ENCODE peak calls at places on chromosomes 7 and 10, in six cellular contexts. E is stomach, B is breast epithelium, J is prostate gland, Z is IMR-90, N is A549. S is an unnamed sample.

GRCh38 chr10:55500931-55501559 is 700.0 kb upstream of the PCDH15 start:
- DNase-seq in J (no peak), Z (no peak), N (no peak), E (no peak), B (no peak), S (no peak)

GRCh38 chr10:85612378-85612775 is 754.2 kb downstream of the GRID1 start:
- DNase-seq in J (no peak), N (no peak), E (no peak), B (no peak), Z (no peak), S (peak; percentile 56)

GRCh38 chr10:28818645-28819036 is 141.3 kb downstream of the BAMBI start:
- DNase-seq in Z (no peak), B (no peak), E (no peak), J (peak; percentile 43), N (no peak), S (no peak)

GRCh38 chr10:56109454-56109853 is 251.6 kb downstream of the ZWINT start:
- DNase-seq in E (no peak), Z (no peak), B (no peak), N (no peak), J (no peak), S (no peak)

GRCh38 chr10:88389456-88389855 is 193.7 kb downstream of the RNLS start:
- DNase-seq in J (peak; percentile 39), E (no peak), Z (peak; percentile 73), N (no peak), B (no peak), S (peak; percentile 55)

GRCh38 chr10:88089498-88089897 is 226.1 kb downstream of the PTEN start:
- DNase-seq in J (peak; percentile 9), E (peak; percentile 80), B (no peak), N (no peak), Z (no peak), S (no peak)

GRCh38 chr7:26858229-26858568 is 6.2 kb downstream of the SKAP2 start:
- DNase-seq in B (no peak), E (no peak), J (no peak), Z (peak; percentile 5), N (no peak), S (no peak)

GRCh38 chr7:102471791-102472125 is 7.0 kb downstream of the POLR2J start:
- DNase-seq in J (no peak), E (no peak), B (peak; percentile 45), Z (no peak), N (no peak), S (no peak)

GRCh38 chr10:44010873-44011602 is 362.4 kb upstream of the ZNF32 start:
- DNase-seq in J (no peak), E (no peak), Z (peak; percentile 12), B (no peak), N (no peak), S (no peak)

GRCh38 chr7:8214162-8214897 is 47.6 kb downstream of the ICA1 start:
- DNase-seq in Z (peak; percentile 9), E (no peak), N (no peak), J (no peak), B (no peak), S (no peak)

GRCh38 chr7:495761-496321 is 23.8 kb downstream of the PDGFA start:
- DNase-seq in J (no peak), B (no peak), N (no peak), Z (no peak), E (no peak), S (no peak)

GRCh38 chr7:80097756-80098155 is 36.9 kb upstream of the GNAI1 start:
- DNase-seq in Z (no peak), B (no peak), N (no peak), E (no peak), J (no peak), S (no peak)

DNA sequence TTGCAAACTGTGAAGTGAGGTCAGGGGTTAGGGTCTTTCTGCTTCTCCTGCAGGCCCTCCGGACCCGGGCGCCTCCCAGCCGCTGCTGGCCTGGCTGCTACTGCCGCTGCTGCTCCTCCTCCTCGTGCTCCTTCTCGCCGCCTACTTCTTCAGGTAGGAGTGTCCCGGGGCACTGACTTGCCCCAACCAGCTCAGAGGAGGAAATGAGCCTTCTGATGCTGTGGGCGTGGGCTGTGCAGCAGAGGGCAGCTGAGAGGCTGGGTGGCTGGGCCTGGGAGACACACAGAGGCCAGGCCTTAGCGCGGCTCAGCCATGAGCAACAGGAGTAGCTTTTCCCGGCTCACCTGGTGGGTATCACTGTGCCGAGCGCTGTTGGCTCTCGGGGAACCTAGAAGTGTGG is 78.9 kb downstream of the MKI67 start:
- DNase-seq in B (peak; percentile 71), J (peak; percentile 90), Z (no peak), E (peak; percentile 90), N (no peak), S (peak; percentile 94)
- TF ChIP-seq POLR2A in B (peak; percentile 61), J (peak; percentile 90), Z (no peak), E (no peak), N (no peak), S (no peak)

DNA sequence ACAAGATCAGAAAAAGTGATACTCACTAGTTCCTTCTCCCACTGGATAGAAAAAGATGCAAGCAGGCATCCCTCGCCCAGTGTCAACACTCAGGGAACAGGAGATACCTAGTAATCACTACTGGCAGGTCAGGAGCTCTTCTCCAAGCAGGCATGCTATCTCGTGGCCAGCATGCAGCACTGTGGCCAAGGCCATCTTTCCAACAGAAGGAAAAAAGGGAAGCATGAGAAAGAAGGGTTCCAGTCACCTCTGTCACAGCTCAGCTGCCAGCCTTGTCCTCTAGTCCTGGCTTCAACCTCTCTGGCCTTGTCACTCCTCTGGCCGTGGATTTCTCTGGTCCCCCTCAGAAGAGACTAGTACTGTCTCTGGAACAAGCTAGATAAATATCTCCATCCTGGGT is 45.3 kb downstream of the DLG5 start:
- DNase-seq in B (no peak), Z (no peak), J (no peak), E (no peak), N (no peak), S (no peak)
- H3K4me3 ChIP-seq in B (no peak overlapping the region), Z (no peak overlapping the region), J (no peak overlapping the region), E (no peak overlapping the region), N (no peak overlapping the region), S (no peak overlapping the region)

GRCh38 chr7:108455524-108455832 is 758 bp downstream of the NRCAM start:
- DNase-seq in N (no peak), E (no peak), Z (no peak), B (no peak), J (no peak), S (no peak)

GRCh38 chr7:108456845-108457540 is 757 bp upstream of the NRCAM start:
- DNase-seq in B (no peak), J (no peak), E (no peak), Z (no peak), N (no peak), S (no peak)

GRCh38 chr7:108454674-108455523 is 1.3 kb downstream of the NRCAM start:
- DNase-seq in N (peak; percentile 61), B (no peak), J (no peak), Z (no peak), E (no peak), S (no peak)

GRCh38 chr7:108454317-108454673 is 1.9 kb downstream of the NRCAM start:
- DNase-seq in J (no peak), Z (no peak), N (no peak), E (no peak), B (no peak), S (no peak)

DNA sequence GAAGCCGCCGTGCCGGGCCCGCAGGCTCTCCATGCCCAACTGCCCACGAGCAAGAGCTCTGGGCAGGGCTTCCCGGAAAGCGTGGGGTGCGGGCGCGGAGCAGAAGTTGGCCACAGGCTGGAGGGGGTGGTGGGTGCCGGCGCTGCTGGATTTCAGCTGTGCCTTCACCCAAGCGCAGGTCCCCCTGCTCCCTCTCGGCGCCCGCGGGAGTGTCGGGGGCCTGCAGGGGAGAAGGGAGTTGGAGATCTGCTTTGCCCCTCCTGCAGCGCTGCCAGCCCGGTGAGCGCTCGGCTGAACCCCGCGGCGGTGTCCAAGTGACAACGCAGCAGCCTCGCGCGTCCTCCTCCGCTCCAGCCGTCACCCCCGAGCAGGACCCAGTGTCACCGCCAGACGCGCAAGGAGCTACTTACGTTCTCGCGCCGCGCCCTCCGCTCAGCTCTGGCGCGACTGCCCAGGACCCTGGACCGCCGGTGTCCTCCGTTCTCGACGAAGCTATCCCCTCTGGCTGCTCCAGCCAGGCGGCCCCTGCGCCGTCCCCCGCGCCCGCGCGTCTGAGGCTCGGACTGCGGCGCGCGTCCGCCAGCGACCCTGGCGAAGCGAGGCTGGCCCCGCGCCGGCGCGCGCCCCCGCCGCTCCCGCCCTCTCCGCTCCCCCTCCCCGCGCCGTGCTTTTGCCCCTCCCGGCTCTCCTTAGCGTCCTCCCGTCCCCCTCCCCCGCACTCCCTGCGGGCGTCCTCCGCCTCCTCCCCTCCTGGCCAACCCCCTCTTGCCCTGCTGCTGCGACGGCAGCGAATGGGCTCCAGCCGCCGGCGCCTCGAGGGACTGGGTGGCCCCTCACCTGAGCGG is at the start of gene NRCAM:
- DNase-seq in Z (no peak), N (peak; percentile 92), J (no peak), B (no peak), E (peak; percentile 44), S (no peak)
- TF ChIP-seq CTCF in Z (no peak), N (no peak), J (no peak), B (no peak), E (no peak), S (no peak)

GRCh38 chr10:73802276-73802991 is 9.0 kb downstream of the NDST2 start:
- DNase-seq in B (no peak), N (no peak), J (peak; percentile 57), E (peak; percentile 40), Z (no peak), S (no peak)
- TF ChIP-seq POLR2A in B (no peak), N (no peak), J (no peak), E (no peak), Z (no peak), S (no peak)

DNA sequence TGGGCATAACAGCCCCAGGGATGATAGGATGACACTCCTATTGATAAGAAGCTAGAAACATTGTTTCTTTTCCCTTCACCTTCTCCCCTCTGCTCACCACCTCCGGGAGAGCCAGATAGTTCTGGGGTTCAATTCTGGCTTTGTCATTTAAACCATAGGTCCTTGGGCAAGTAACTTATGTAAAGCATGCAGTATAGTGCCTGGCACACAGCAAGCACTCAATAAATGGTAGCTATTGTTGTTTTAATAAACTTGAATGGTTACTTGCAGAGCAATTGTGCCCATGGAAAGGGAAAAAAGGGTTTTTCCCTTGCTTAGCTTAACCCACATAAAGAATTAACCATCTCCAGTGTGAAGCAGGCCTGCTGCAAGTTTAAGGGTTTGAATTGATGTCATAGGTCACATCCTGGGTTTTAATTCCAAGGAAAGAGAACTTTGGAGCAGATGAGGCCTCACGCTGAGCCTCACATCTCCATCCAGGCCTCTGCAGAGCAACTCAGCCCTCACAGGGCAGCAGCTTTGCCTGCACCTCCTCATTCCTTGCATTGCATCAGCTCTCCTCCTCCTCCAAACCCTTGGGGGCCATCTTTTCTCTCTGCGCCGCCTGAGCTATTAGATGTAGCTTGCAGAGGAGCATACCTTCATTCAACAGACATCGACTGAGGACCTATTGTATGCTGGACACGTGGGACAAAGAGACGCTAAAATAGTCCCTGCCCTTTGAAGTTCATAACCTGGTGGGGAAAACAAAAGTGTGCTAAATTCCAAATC is 22.9 kb downstream of the ZNF775 start:
- DNase-seq in E (no peak), N (no peak), B (no peak), J (no peak), Z (no peak), S (no peak)
- H3K4me3 ChIP-seq in E (no peak overlapping the region), N (no peak overlapping the region), B (no peak overlapping the region), J (no peak overlapping the region), Z (no peak overlapping the region), S (no peak overlapping the region)

S was measured in lower leg skin.